ENCODE peak calls at places on chromosomes 6 and 20, in nine cellular contexts. One of them, this sample, is unnamed.

GRCh38 chr6:156131221-156131903 is 645.8 kb upstream of the ARID1B start:
- DNase-seq in A549: no peak
- DNase-seq in colonic mucosa: no peak
- DNase-seq in heart left ventricle: no peak
- DNase-seq in thoracic aorta: no peak
- DNase-seq in lower lobe of right lung: no peak
- DNase-seq in uterus: no peak
- DNase-seq in vagina: no peak
- DNase-seq in right atrium auricular region: no peak
- DNase-seq in this sample: no peak

GRCh38 chr20:25033250-25033940 is 24.5 kb downstream of the ACSS1 start:
- DNase-seq in A549: no peak
- DNase-seq in right atrium auricular region: no peak
- DNase-seq in thoracic aorta: no peak
- DNase-seq in lower lobe of right lung: peak
- DNase-seq in heart left ventricle: no peak
- DNase-seq in vagina: no peak
- DNase-seq in colonic mucosa: no peak
- DNase-seq in uterus: no peak
- DNase-seq in this sample: no peak

GRCh38 chr20:58706975-58707681 is 14.5 kb downstream of the NPEPL1 start:
- DNase-seq in heart left ventricle: no peak
- DNase-seq in uterus: peak
- DNase-seq in vagina: peak
- DNase-seq in lower lobe of right lung: no peak
- DNase-seq in right atrium auricular region: peak
- DNase-seq in thoracic aorta: no peak
- DNase-seq in A549: no peak
- DNase-seq in colonic mucosa: peak
- DNase-seq in this sample: no peak

GRCh38 chr6:76448109-76448508 is 375.6 kb upstream of the IMPG1 start:
- DNase-seq in heart left ventricle: no peak
- DNase-seq in A549: no peak
- DNase-seq in vagina: no peak
- DNase-seq in lower lobe of right lung: no peak
- DNase-seq in thoracic aorta: no peak
- DNase-seq in colonic mucosa: no peak
- DNase-seq in right atrium auricular region: no peak
- DNase-seq in uterus: no peak
- DNase-seq in this sample: no peak

GRCh38 chr6:54244430-54244829 is 63.8 kb upstream of the TINAG start:
- DNase-seq in A549: peak
- DNase-seq in heart left ventricle: no peak
- DNase-seq in colonic mucosa: no peak
- DNase-seq in lower lobe of right lung: no peak
- DNase-seq in right atrium auricular region: no peak
- DNase-seq in thoracic aorta: no peak
- DNase-seq in uterus: no peak
- DNase-seq in vagina: no peak
- DNase-seq in this sample: no peak

GRCh38 chr6:35970181-35970580 is 49.3 kb upstream of the SRPK1 start:
- DNase-seq in colonic mucosa: no peak
- DNase-seq in thoracic aorta: no peak
- DNase-seq in A549: no peak
- DNase-seq in lower lobe of right lung: no peak
- DNase-seq in heart left ventricle: no peak
- DNase-seq in right atrium auricular region: no peak
- DNase-seq in vagina: no peak
- DNase-seq in uterus: no peak
- DNase-seq in this sample: no peak

GRCh38 chr6:132227937-132228336 is 173.3 kb downstream of the MOXD1 start:
- DNase-seq in vagina: no peak
- DNase-seq in thoracic aorta: no peak
- DNase-seq in A549: no peak
- DNase-seq in lower lobe of right lung: no peak
- DNase-seq in heart left ventricle: no peak
- DNase-seq in right atrium auricular region: no peak
- DNase-seq in uterus: no peak
- DNase-seq in colonic mucosa: no peak
- DNase-seq in this sample: no peak

GRCh38 chr6:136788069-136788902 is 4.0 kb downstream of the MAP3K5 start:
- DNase-seq in thoracic aorta: no peak
- DNase-seq in colonic mucosa: no peak
- DNase-seq in A549: no peak
- DNase-seq in uterus: no peak
- DNase-seq in lower lobe of right lung: no peak
- DNase-seq in vagina: no peak
- DNase-seq in heart left ventricle: no peak
- DNase-seq in right atrium auricular region: no peak
- DNase-seq in this sample: no peak

GRCh38 chr6:156582509-156582992 is 194.6 kb upstream of the ARID1B start:
- DNase-seq in vagina: no peak
- DNase-seq in A549: no peak
- DNase-seq in thoracic aorta: no peak
- DNase-seq in colonic mucosa: no peak
- DNase-seq in uterus: no peak
- DNase-seq in heart left ventricle: no peak
- DNase-seq in lower lobe of right lung: no peak
- DNase-seq in right atrium auricular region: no peak
- DNase-seq in this sample: no peak

GRCh38 chr6:4522453-4522852 is 253.8 kb upstream of the CDYL start:
- DNase-seq in lower lobe of right lung: no peak
- DNase-seq in A549: no peak
- DNase-seq in right atrium auricular region: no peak
- DNase-seq in vagina: no peak
- DNase-seq in uterus: no peak
- DNase-seq in colonic mucosa: no peak
- DNase-seq in heart left ventricle: no peak
- DNase-seq in thoracic aorta: no peak
- DNase-seq in this sample: no peak

GRCh38 chr6:138512615-138513014 is 13.3 kb upstream of the NHSL1 start:
- DNase-seq in right atrium auricular region: no peak
- DNase-seq in thoracic aorta: no peak
- DNase-seq in heart left ventricle: no peak
- DNase-seq in lower lobe of right lung: no peak
- DNase-seq in A549: no peak
- DNase-seq in vagina: no peak
- DNase-seq in uterus: no peak
- DNase-seq in colonic mucosa: no peak
- DNase-seq in this sample: no peak

GRCh38 chr20:52422574-52423463 is 231.2 kb upstream of the ZFP64 start:
- DNase-seq in vagina: no peak
- DNase-seq in lower lobe of right lung: no peak
- DNase-seq in uterus: no peak
- DNase-seq in A549: no peak
- DNase-seq in right atrium auricular region: no peak
- DNase-seq in colonic mucosa: no peak
- DNase-seq in thoracic aorta: no peak
- DNase-seq in heart left ventricle: no peak
- DNase-seq in this sample: no peak

GRCh38 chr6:26123675-26124549 is 36.7 kb downstream of the HFE start:
- DNase-seq in thoracic aorta: peak
- DNase-seq in right atrium auricular region: peak
- DNase-seq in lower lobe of right lung: peak
- DNase-seq in heart left ventricle: peak
- DNase-seq in vagina: no peak
- DNase-seq in A549: peak
- DNase-seq in uterus: peak
- DNase-seq in colonic mucosa: peak
- DNase-seq in this sample: peak

GRCh38 chr6:32785781-32786533 is 22.6 kb upstream of the HLA-DQB2 start:
- DNase-seq in vagina: no peak
- DNase-seq in heart left ventricle: peak
- DNase-seq in uterus: no peak
- DNase-seq in right atrium auricular region: no peak
- DNase-seq in A549: peak
- DNase-seq in thoracic aorta: no peak
- DNase-seq in lower lobe of right lung: no peak
- DNase-seq in colonic mucosa: peak
- DNase-seq in this sample: peak

GRCh38 chr20:17916365-17916996 is 52.1 kb downstream of the SNX5 start:
- DNase-seq in heart left ventricle: no peak
- DNase-seq in right atrium auricular region: no peak
- DNase-seq in thoracic aorta: no peak
- DNase-seq in lower lobe of right lung: no peak
- DNase-seq in uterus: no peak
- DNase-seq in colonic mucosa: no peak
- DNase-seq in A549: no peak
- DNase-seq in vagina: no peak
- DNase-seq in this sample: no peak

GRCh38 chr6:10890151-10890550 is 3.3 kb downstream of the SYCP2L start:
- DNase-seq in colonic mucosa: no peak
- DNase-seq in uterus: no peak
- DNase-seq in heart left ventricle: no peak
- DNase-seq in right atrium auricular region: no peak
- DNase-seq in A549: no peak
- DNase-seq in thoracic aorta: no peak
- DNase-seq in vagina: no peak
- DNase-seq in lower lobe of right lung: no peak
- DNase-seq in this sample: no peak

GRCh38 chr6:31179896-31180295 is 9.4 kb upstream of the POU5F1 start:
- DNase-seq in uterus: no peak
- DNase-seq in heart left ventricle: no peak
- DNase-seq in thoracic aorta: no peak
- DNase-seq in A549: no peak
- DNase-seq in vagina: no peak
- DNase-seq in colonic mucosa: no peak
- DNase-seq in lower lobe of right lung: no peak
- DNase-seq in right atrium auricular region: no peak
- DNase-seq in this sample: no peak

DNA sequence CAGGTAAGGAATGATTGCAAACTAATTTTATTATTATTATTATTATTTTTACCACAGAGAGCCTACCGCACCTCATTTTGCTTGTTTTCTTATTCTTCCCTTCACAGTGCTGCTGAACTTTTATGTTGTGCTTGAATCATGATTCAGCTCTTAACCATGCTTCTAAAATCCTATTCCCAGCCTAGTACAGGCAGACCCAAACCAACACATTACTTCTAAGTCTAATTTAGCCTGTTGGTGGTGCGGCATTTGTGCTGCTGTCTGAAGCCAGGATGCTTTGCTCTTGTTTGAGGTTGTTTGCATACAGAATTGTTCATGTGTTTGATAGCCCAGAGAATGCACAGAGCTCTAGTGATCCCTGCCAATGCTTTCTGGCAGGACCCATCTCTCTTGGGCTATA is 213.5 kb upstream of the KCNG1 start:
- DNase-seq in colonic mucosa: no peak
- DNase-seq in right atrium auricular region: no peak
- DNase-seq in lower lobe of right lung: no peak
- DNase-seq in vagina: no peak
- DNase-seq in thoracic aorta: no peak
- DNase-seq in uterus: no peak
- DNase-seq in heart left ventricle: no peak
- DNase-seq in A549: no peak
- DNase-seq in this sample: no peak
- TF ChIP-seq CTCF in colonic mucosa: no peak
- TF ChIP-seq CTCF in right atrium auricular region: no peak
- TF ChIP-seq CTCF in lower lobe of right lung: no peak
- TF ChIP-seq CTCF in vagina: no peak
- TF ChIP-seq CTCF in thoracic aorta: no peak
- TF ChIP-seq CTCF in uterus: no peak
- TF ChIP-seq CTCF in heart left ventricle: no peak
- TF ChIP-seq CTCF in A549: no peak
- TF ChIP-seq CTCF in this sample: no peak

GRCh38 chr6:74939309-74939708 is 266.5 kb downstream of the COL12A1 start:
- DNase-seq in uterus: no peak
- DNase-seq in vagina: no peak
- DNase-seq in heart left ventricle: no peak
- DNase-seq in right atrium auricular region: no peak
- DNase-seq in A549: peak
- DNase-seq in lower lobe of right lung: no peak
- DNase-seq in thoracic aorta: no peak
- DNase-seq in colonic mucosa: no peak
- DNase-seq in this sample: no peak
- TF ChIP-seq CTCF in uterus: no peak
- TF ChIP-seq CTCF in vagina: no peak
- TF ChIP-seq CTCF in heart left ventricle: no peak
- TF ChIP-seq CTCF in right atrium auricular region: no peak
- TF ChIP-seq CTCF in A549: no peak
- TF ChIP-seq CTCF in lower lobe of right lung: no peak
- TF ChIP-seq CTCF in thoracic aorta: no peak
- TF ChIP-seq CTCF in colonic mucosa: no peak
- TF ChIP-seq CTCF in this sample: no peak

DNA sequence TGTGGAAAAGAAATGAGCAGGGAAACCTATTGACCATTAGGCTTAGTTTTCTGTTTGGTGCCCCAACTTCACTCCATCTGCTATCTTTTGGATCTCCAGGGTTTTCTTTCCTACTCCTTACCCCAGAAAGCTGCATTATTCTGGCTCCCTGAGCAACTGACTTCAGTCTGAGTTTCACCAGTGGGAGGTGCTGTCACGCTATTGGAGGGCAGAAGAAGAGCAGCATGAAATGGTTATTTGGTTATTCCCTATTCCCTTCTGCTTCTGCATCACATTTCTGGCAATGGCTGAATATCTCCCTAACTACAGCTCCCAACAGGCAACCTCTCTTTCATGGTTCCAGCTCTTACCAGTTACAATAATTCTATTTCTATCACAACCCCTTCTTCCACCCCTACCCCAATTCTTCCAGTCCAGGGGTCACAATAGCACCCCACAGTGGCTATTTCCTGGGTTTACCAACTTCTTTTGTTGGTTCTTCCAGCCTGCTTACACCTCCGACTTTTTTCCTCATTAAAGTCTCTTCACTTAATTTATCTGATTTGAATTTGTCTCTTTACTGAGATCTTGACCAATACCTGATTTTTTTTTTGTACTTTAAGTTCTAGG is 311.5 kb downstream of the PLCB1 start:
- DNase-seq in heart left ventricle: no peak
- DNase-seq in vagina: no peak
- DNase-seq in A549: no peak
- DNase-seq in colonic mucosa: no peak
- DNase-seq in lower lobe of right lung: no peak
- DNase-seq in uterus: no peak
- DNase-seq in thoracic aorta: no peak
- DNase-seq in right atrium auricular region: no peak
- DNase-seq in this sample: no peak
- TF ChIP-seq CTCF in heart left ventricle: no peak
- TF ChIP-seq CTCF in vagina: no peak
- TF ChIP-seq CTCF in A549: no peak
- TF ChIP-seq CTCF in colonic mucosa: no peak
- TF ChIP-seq CTCF in lower lobe of right lung: no peak
- TF ChIP-seq CTCF in uterus: no peak
- TF ChIP-seq CTCF in thoracic aorta: no peak
- TF ChIP-seq CTCF in right atrium auricular region: no peak
- TF ChIP-seq CTCF in this sample: no peak

DNA sequence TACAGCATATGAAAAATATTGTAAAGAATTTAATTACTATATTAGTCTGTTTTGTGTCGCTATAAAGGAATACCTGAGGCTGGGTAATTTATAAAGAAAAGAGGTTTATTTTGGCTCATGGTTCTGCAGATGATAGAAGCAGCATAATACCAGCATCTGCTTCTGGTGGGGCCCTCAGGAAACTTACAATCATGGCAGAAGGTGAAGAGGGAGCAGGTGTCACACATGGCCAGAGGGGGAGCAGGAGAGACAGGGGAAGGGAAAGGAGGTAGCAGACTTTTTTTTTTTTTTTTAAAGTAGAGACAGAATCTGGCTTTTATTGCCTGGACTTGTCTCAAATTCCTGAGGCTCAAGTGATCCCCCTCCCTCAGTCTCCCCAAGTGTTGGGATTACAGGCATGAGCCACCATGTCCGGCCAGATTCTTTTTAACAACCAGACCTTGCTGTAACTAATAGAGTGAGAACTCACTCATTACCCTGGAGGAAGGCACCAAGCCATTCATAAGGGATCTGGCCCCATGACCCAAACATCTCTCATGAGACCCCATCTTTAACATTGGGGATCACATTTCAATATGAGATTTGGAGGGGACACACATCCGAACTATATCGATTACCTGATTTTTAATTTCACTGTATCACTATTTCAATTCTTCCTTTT is 64.6 kb downstream of the MAN1A1 start:
- DNase-seq in thoracic aorta: no peak
- DNase-seq in lower lobe of right lung: no peak
- DNase-seq in A549: peak
- DNase-seq in colonic mucosa: no peak
- DNase-seq in uterus: no peak
- DNase-seq in right atrium auricular region: no peak
- DNase-seq in vagina: no peak
- DNase-seq in heart left ventricle: no peak
- DNase-seq in this sample: no peak
- TF ChIP-seq CTCF in thoracic aorta: no peak
- TF ChIP-seq CTCF in lower lobe of right lung: peak
- TF ChIP-seq CTCF in A549: no peak
- TF ChIP-seq CTCF in colonic mucosa: no peak
- TF ChIP-seq CTCF in uterus: no peak
- TF ChIP-seq CTCF in right atrium auricular region: no peak
- TF ChIP-seq CTCF in vagina: no peak
- TF ChIP-seq CTCF in heart left ventricle: no peak
- TF ChIP-seq CTCF in this sample: peak